ENCODE peak calls at places on chromosome 3, in ten cellular contexts. One of them, this sample, is unnamed.

GRCh38 chr3:195458188-195458800 is 15.5 kb upstream of the ACAP2 start:
- DNase-seq in endothelial cell: no peak
- DNase-seq in HL-60: no peak
- DNase-seq in epithelial cell of esophagus: no peak
- DNase-seq in CD14-positive monocyte: no peak
- DNase-seq in AG04450: no peak
- DNase-seq in spleen: no peak
- DNase-seq in pancreas: no peak
- DNase-seq in upper lobe of right lung: no peak
- DNase-seq in MCF 10A: no peak
- DNase-seq in this sample: no peak

GRCh38 chr3:184380210-184380626 is 364 bp downstream of the CHRD start:
- DNase-seq in endothelial cell: peak
- DNase-seq in HL-60: no peak
- DNase-seq in epithelial cell of esophagus: peak
- DNase-seq in CD14-positive monocyte: no peak
- DNase-seq in AG04450: no peak
- DNase-seq in spleen: peak
- DNase-seq in pancreas: peak
- DNase-seq in upper lobe of right lung: peak
- DNase-seq in MCF 10A: peak
- DNase-seq in this sample: peak

GRCh38 chr3:29486087-29486486 is 205.2 kb downstream of the RBMS3 start:
- DNase-seq in endothelial cell: no peak
- DNase-seq in HL-60: no peak
- DNase-seq in epithelial cell of esophagus: peak
- DNase-seq in CD14-positive monocyte: no peak
- DNase-seq in AG04450: peak
- DNase-seq in spleen: no peak
- DNase-seq in pancreas: no peak
- DNase-seq in upper lobe of right lung: no peak
- DNase-seq in MCF 10A: peak
- DNase-seq in this sample: no peak

GRCh38 chr3:129626744-129627349 is 20.4 kb upstream of the PLXND1 start:
- DNase-seq in endothelial cell: peak
- DNase-seq in HL-60: peak
- DNase-seq in epithelial cell of esophagus: peak
- DNase-seq in CD14-positive monocyte: peak
- DNase-seq in AG04450: no peak
- DNase-seq in spleen: peak
- DNase-seq in pancreas: peak
- DNase-seq in upper lobe of right lung: peak
- DNase-seq in MCF 10A: peak
- DNase-seq in this sample: peak

GRCh38 chr3:71652786-71653419 is 69.4 kb upstream of the FOXP1 start:
- DNase-seq in endothelial cell: peak
- DNase-seq in HL-60: peak
- DNase-seq in epithelial cell of esophagus: peak
- DNase-seq in CD14-positive monocyte: no peak
- DNase-seq in AG04450: peak
- DNase-seq in spleen: no peak
- DNase-seq in pancreas: peak
- DNase-seq in upper lobe of right lung: no peak
- DNase-seq in MCF 10A: peak
- DNase-seq in this sample: no peak

GRCh38 chr3:18335202-18335601 is 89.9 kb downstream of the SATB1 start:
- DNase-seq in endothelial cell: no peak
- DNase-seq in HL-60: peak
- DNase-seq in epithelial cell of esophagus: no peak
- DNase-seq in CD14-positive monocyte: no peak
- DNase-seq in AG04450: no peak
- DNase-seq in spleen: no peak
- DNase-seq in pancreas: no peak
- DNase-seq in upper lobe of right lung: no peak
- DNase-seq in MCF 10A: no peak
- DNase-seq in this sample: no peak

GRCh38 chr3:38473229-38473628 is 19.5 kb downstream of the ACVR2B start:
- DNase-seq in endothelial cell: no peak
- DNase-seq in HL-60: no peak
- DNase-seq in epithelial cell of esophagus: no peak
- DNase-seq in CD14-positive monocyte: no peak
- DNase-seq in AG04450: no peak
- DNase-seq in spleen: no peak
- DNase-seq in pancreas: no peak
- DNase-seq in upper lobe of right lung: no peak
- DNase-seq in MCF 10A: no peak
- DNase-seq in this sample: no peak

GRCh38 chr3:105862217-105862616 is 6.6 kb downstream of the CBLB start:
- DNase-seq in endothelial cell: no peak
- DNase-seq in HL-60: no peak
- DNase-seq in epithelial cell of esophagus: no peak
- DNase-seq in CD14-positive monocyte: no peak
- DNase-seq in AG04450: no peak
- DNase-seq in spleen: no peak
- DNase-seq in pancreas: no peak
- DNase-seq in upper lobe of right lung: no peak
- DNase-seq in MCF 10A: no peak
- DNase-seq in this sample: no peak

GRCh38 chr3:123341871-123342630 is 106.8 kb downstream of the ADCY5 start:
- DNase-seq in endothelial cell: no peak
- DNase-seq in HL-60: no peak
- DNase-seq in epithelial cell of esophagus: no peak
- DNase-seq in CD14-positive monocyte: peak
- DNase-seq in AG04450: no peak
- DNase-seq in spleen: peak
- DNase-seq in pancreas: no peak
- DNase-seq in upper lobe of right lung: peak
- DNase-seq in MCF 10A: no peak
- DNase-seq in this sample: peak

GRCh38 chr3:196216681-196217211 is 412 bp downstream of the SLC51A start:
- DNase-seq in endothelial cell: no peak
- DNase-seq in HL-60: no peak
- DNase-seq in epithelial cell of esophagus: no peak
- DNase-seq in CD14-positive monocyte: no peak
- DNase-seq in AG04450: no peak
- DNase-seq in spleen: no peak
- DNase-seq in pancreas: no peak
- DNase-seq in upper lobe of right lung: peak
- DNase-seq in MCF 10A: no peak
- DNase-seq in this sample: no peak

GRCh38 chr3:124409650-124410275 is 320.5 kb upstream of the UMPS start:
- DNase-seq in endothelial cell: no peak
- DNase-seq in HL-60: no peak
- DNase-seq in epithelial cell of esophagus: peak
- DNase-seq in CD14-positive monocyte: no peak
- DNase-seq in AG04450: peak
- DNase-seq in spleen: no peak
- DNase-seq in pancreas: no peak
- DNase-seq in upper lobe of right lung: no peak
- DNase-seq in MCF 10A: peak
- DNase-seq in this sample: no peak

GRCh38 chr3:108589998-108590323 is 439 bp downstream of the DZIP3 start:
- DNase-seq in endothelial cell: no peak
- DNase-seq in HL-60: no peak
- DNase-seq in epithelial cell of esophagus: no peak
- DNase-seq in CD14-positive monocyte: no peak
- DNase-seq in AG04450: no peak
- DNase-seq in spleen: no peak
- DNase-seq in pancreas: no peak
- DNase-seq in upper lobe of right lung: no peak
- DNase-seq in MCF 10A: no peak
- DNase-seq in this sample: no peak

GRCh38 chr3:43559961-43560360 is 61.9 kb downstream of the ANO10 start:
- DNase-seq in endothelial cell: no peak
- DNase-seq in HL-60: no peak
- DNase-seq in epithelial cell of esophagus: no peak
- DNase-seq in CD14-positive monocyte: no peak
- DNase-seq in AG04450: no peak
- DNase-seq in spleen: no peak
- DNase-seq in pancreas: no peak
- DNase-seq in upper lobe of right lung: no peak
- DNase-seq in MCF 10A: no peak
- DNase-seq in this sample: no peak

GRCh38 chr3:191139771-191140170 is 59.3 kb upstream of the OSTN start:
- DNase-seq in endothelial cell: no peak
- DNase-seq in HL-60: peak
- DNase-seq in epithelial cell of esophagus: no peak
- DNase-seq in CD14-positive monocyte: no peak
- DNase-seq in AG04450: no peak
- DNase-seq in spleen: no peak
- DNase-seq in pancreas: no peak
- DNase-seq in upper lobe of right lung: no peak
- DNase-seq in MCF 10A: no peak
- DNase-seq in this sample: no peak

GRCh38 chr3:75262661-75263060 is 401.5 kb upstream of the FRG2C start:
- DNase-seq in endothelial cell: no peak
- DNase-seq in HL-60: no peak
- DNase-seq in epithelial cell of esophagus: peak
- DNase-seq in CD14-positive monocyte: no peak
- DNase-seq in AG04450: no peak
- DNase-seq in spleen: no peak
- DNase-seq in pancreas: no peak
- DNase-seq in upper lobe of right lung: no peak
- DNase-seq in MCF 10A: no peak
- DNase-seq in this sample: no peak

DNA sequence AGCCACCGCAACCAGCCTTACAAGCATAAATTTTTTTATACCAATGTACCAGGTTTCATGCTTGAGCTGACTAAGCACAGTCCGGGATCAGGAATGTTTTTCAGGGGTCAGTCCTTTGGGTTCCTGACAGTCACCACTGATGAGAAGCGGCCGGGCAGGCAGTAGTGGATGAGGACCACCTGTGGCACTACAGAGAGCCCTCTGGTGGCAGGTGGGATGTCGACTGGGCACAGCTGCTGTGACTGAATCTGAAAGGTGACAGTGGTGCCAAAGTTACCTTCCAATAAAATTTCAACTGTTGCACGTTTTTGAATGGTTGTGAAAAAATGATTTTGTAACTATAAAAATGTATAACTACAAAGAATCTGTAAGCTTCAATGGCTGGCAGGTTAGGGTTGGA is 34.0 kb downstream of the TPRA1 start:
- DNase-seq in endothelial cell: no peak
- DNase-seq in HL-60: no peak
- DNase-seq in epithelial cell of esophagus: no peak
- DNase-seq in CD14-positive monocyte: no peak
- DNase-seq in AG04450: no peak
- DNase-seq in spleen: no peak
- DNase-seq in pancreas: no peak
- DNase-seq in upper lobe of right lung: no peak
- DNase-seq in MCF 10A: no peak
- DNase-seq in this sample: peak
- TF ChIP-seq CTCF in endothelial cell: peak
- TF ChIP-seq CTCF in HL-60: no peak
- TF ChIP-seq CTCF in epithelial cell of esophagus: peak
- TF ChIP-seq CTCF in CD14-positive monocyte: no peak
- TF ChIP-seq CTCF in AG04450: no peak
- TF ChIP-seq CTCF in spleen: no peak
- TF ChIP-seq CTCF in pancreas: no peak
- TF ChIP-seq CTCF in upper lobe of right lung: no peak
- TF ChIP-seq CTCF in MCF 10A: no peak
- TF ChIP-seq CTCF in this sample: no peak

GRCh38 chr3:147904421-147904820 is 495.3 kb downstream of the ZIC1 start:
- DNase-seq in endothelial cell: no peak
- DNase-seq in HL-60: no peak
- DNase-seq in epithelial cell of esophagus: no peak
- DNase-seq in CD14-positive monocyte: no peak
- DNase-seq in AG04450: no peak
- DNase-seq in spleen: no peak
- DNase-seq in pancreas: no peak
- DNase-seq in upper lobe of right lung: no peak
- DNase-seq in MCF 10A: no peak
- DNase-seq in this sample: no peak

GRCh38 chr3:147906275-147906674 is 497.1 kb downstream of the ZIC1 start:
- DNase-seq in endothelial cell: no peak
- DNase-seq in HL-60: no peak
- DNase-seq in epithelial cell of esophagus: peak
- DNase-seq in CD14-positive monocyte: no peak
- DNase-seq in AG04450: no peak
- DNase-seq in spleen: no peak
- DNase-seq in pancreas: no peak
- DNase-seq in upper lobe of right lung: no peak
- DNase-seq in MCF 10A: peak
- DNase-seq in this sample: no peak

GRCh38 chr3:147903037-147903436 is 493.9 kb downstream of the ZIC1 start:
- DNase-seq in endothelial cell: peak
- DNase-seq in HL-60: no peak
- DNase-seq in epithelial cell of esophagus: no peak
- DNase-seq in CD14-positive monocyte: no peak
- DNase-seq in AG04450: no peak
- DNase-seq in spleen: no peak
- DNase-seq in pancreas: no peak
- DNase-seq in upper lobe of right lung: no peak
- DNase-seq in MCF 10A: no peak
- DNase-seq in this sample: no peak
- TF ChIP-seq CTCF in endothelial cell: no peak
- TF ChIP-seq CTCF in HL-60: no peak
- TF ChIP-seq CTCF in epithelial cell of esophagus: no peak
- TF ChIP-seq CTCF in CD14-positive monocyte: no peak
- TF ChIP-seq CTCF in AG04450: no peak
- TF ChIP-seq CTCF in spleen: no peak
- TF ChIP-seq CTCF in pancreas: no peak
- TF ChIP-seq CTCF in upper lobe of right lung: no peak
- TF ChIP-seq CTCF in MCF 10A: no peak
- TF ChIP-seq CTCF in this sample: no peak

DNA sequence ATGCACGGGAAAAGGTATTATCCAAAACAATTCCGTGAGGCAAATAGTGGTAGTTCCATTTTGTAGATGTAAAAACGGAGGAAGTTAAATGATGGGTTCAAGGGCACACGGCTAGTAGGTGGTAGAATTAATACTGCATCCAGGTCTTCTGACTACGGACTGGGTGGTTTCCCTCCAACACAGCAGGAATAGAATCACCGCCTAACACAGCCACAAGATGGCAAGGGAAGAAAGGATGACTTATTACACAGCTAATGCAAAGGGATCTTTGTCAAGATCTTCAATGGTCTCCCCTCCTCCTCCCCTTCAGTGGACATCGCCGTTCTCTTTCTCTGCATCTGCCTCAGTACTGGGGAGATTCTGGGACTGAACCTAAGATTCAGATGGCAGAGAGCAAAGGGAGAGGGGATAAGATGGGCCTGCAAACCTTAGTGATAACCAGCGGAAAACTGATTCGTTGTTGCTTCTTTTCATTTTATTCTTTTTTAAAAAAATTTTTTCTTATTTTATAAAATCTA is 574 bp upstream of the TOPBP1 start:
- DNase-seq in endothelial cell: peak
- DNase-seq in HL-60: no peak
- DNase-seq in epithelial cell of esophagus: peak
- DNase-seq in CD14-positive monocyte: no peak
- DNase-seq in AG04450: no peak
- DNase-seq in spleen: no peak
- DNase-seq in pancreas: no peak
- DNase-seq in upper lobe of right lung: no peak
- DNase-seq in MCF 10A: peak
- DNase-seq in this sample: no peak
- TF ChIP-seq CTCF in endothelial cell: no peak
- TF ChIP-seq CTCF in HL-60: no peak
- TF ChIP-seq CTCF in epithelial cell of esophagus: peak
- TF ChIP-seq CTCF in CD14-positive monocyte: no peak
- TF ChIP-seq CTCF in AG04450: no peak
- TF ChIP-seq CTCF in spleen: no peak
- TF ChIP-seq CTCF in pancreas: no peak
- TF ChIP-seq CTCF in upper lobe of right lung: no peak
- TF ChIP-seq CTCF in MCF 10A: no peak
- TF ChIP-seq CTCF in this sample: no peak

GRCh38 chr3:156816794-156817741 is 9.1 kb upstream of the LEKR1 start:
- DNase-seq in endothelial cell: peak
- DNase-seq in HL-60: peak
- DNase-seq in epithelial cell of esophagus: peak
- DNase-seq in CD14-positive monocyte: peak
- DNase-seq in AG04450: no peak
- DNase-seq in spleen: peak
- DNase-seq in pancreas: peak
- DNase-seq in upper lobe of right lung: peak
- DNase-seq in MCF 10A: peak
- DNase-seq in this sample: peak
- TF ChIP-seq CTCF in endothelial cell: no peak
- TF ChIP-seq CTCF in HL-60: no peak
- TF ChIP-seq CTCF in epithelial cell of esophagus: no peak
- TF ChIP-seq CTCF in CD14-positive monocyte: no peak
- TF ChIP-seq CTCF in AG04450: peak
- TF ChIP-seq CTCF in spleen: peak
- TF ChIP-seq CTCF in pancreas: no peak
- TF ChIP-seq CTCF in upper lobe of right lung: no peak
- TF ChIP-seq CTCF in MCF 10A: no peak
- TF ChIP-seq CTCF in this sample: peak